ENCODE peak calls at places on chromosomes 7 and 10, in seven cellular contexts. B is mesendoderm, S is H1, Y is neuronal stem cell, R is H9, N is trophoblast cell, U is mesenchymal stem cell. L is an unnamed sample.

GRCh38 chr10:122524811-122525210 is 35.7 kb upstream of the DMBT1 start:
- DNase-seq in S (no peak), R (no peak), Y (no peak), U (no peak), N (no peak), B (no peak), L (no peak)

GRCh38 chr7:2554654-2555053 is 670 bp downstream of the BRAT1 start:
- DNase-seq in S (no peak), B (peak; percentile 22), U (no peak), N (no peak), R (no peak), Y (no peak), L (no peak)

GRCh38 chr7:40221836-40222235 is 87.0 kb downstream of the SUGCT start:
- DNase-seq in U (peak; percentile 95), N (peak; percentile 75), S (no peak), Y (no peak), R (no peak), B (no peak), L (peak; percentile 92)

GRCh38 chr7:106285801-106286492 is 1.2 kb upstream of the NAMPT start:
- DNase-seq in B (no peak), Y (no peak), R (no peak), U (no peak), S (no peak), N (peak; percentile 30), L (peak; percentile 73)

GRCh38 chr7:148472406-148472805 is 118.2 kb upstream of the C7orf33 start:
- DNase-seq in B (no peak), U (no peak), S (no peak), N (no peak), R (no peak), Y (no peak), L (no peak)

GRCh38 chr7:129262333-129262732 is 37.5 kb downstream of the AHCYL2 start:
- DNase-seq in N (no peak), R (no peak), B (no peak), S (no peak), U (peak; percentile 35), Y (no peak), L (no peak)

GRCh38 chr7:158772916-158773315 is 56.4 kb downstream of the ESYT2 start:
- DNase-seq in S (no peak), B (no peak), Y (no peak), N (no peak), R (no peak), U (no peak), L (no peak)

GRCh38 chr10:111076682-111077661 is at the start of gene ADRA2A:
- DNase-seq in S (peak; percentile 67), N (peak; percentile 21), B (peak; percentile 80), R (peak; percentile 79), U (peak; percentile 46), Y (peak; percentile 62), L (peak; percentile 15)

GRCh38 chr7:47764746-47765145 is 182.8 kb upstream of the TNS3 start:
- DNase-seq in R (no peak), N (no peak), Y (no peak), B (no peak), U (no peak), S (no peak), L (no peak)

GRCh38 chr10:3102721-3103410 is 35.5 kb downstream of the PFKP start:
- DNase-seq in Y (no peak), B (no peak), S (no peak), U (no peak), R (no peak), N (no peak), L (peak; percentile 36)

GRCh38 chr7:47574473-47575328 is 7.2 kb downstream of the TNS3 start:
- DNase-seq in S (no peak), B (no peak), N (no peak), Y (no peak), U (no peak), R (no peak), L (peak; percentile 84)

GRCh38 chr10:61835069-61835908 is 66.2 kb upstream of the ARID5B start:
- DNase-seq in B (peak; percentile 77), R (peak; percentile 46), N (peak; percentile 88), U (peak; percentile 70), S (no peak), Y (no peak), L (peak; percentile 78)

GRCh38 chr7:147896121-147896520 is 694.4 kb upstream of the C7orf33 start:
- DNase-seq in S (no peak), B (no peak), R (no peak), N (no peak), Y (no peak), U (no peak), L (no peak)

GRCh38 chr10:37496061-37496460 is 361.3 kb downstream of the ZNF248 start:
- DNase-seq in B (no peak), S (no peak), R (no peak), N (no peak), U (no peak), Y (no peak), L (no peak)

GRCh38 chr7:99196536-99197288 is 11.2 kb downstream of the KPNA7 start:
- DNase-seq in U (peak; percentile 33), S (no peak), B (peak; percentile 54), N (no peak), Y (no peak), R (no peak), L (peak; percentile 55)

DNA sequence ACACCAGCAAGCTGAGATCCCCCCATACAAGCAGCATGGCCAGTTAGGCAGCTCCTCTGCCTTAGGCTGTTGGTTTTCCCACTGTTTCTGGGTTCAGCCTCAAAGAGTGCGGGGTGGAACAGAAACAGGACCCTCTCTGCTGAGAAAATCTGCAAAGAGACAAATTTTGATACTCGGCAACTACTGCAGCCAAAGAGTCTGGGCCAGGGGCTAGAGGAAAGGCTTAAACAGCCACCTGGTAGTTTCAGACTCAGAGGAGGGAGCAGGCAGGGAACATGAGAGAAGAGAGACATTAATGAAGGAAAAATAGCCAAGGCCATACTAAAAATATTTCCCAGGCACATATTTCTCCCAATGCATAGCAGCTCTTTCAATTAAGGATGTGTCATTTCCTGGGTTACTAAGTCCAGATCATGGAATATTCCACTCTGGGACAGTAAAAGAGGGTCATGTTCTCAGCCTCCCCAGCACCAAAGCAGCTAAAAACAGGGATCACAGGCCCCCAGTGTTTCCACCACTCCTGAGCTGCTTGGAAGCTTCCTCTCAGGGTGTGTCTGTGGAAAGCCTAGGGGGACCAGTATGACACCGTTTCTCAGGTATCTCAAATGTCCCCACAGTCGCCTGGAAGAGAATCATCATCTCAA is 29.8 kb downstream of the PDLIM1 start:
- DNase-seq in N (no peak), R (no peak), S (no peak), B (peak; percentile 65), U (peak; percentile 83), Y (no peak), L (peak; percentile 62)
- H3K27ac ChIP-seq in N (peak overlapping the region; percentile 90), R (no peak overlapping the region), S (no peak overlapping the region), B (peak overlapping the region; percentile 94), U (peak overlapping the region; percentile 93), Y (no peak overlapping the region), L (peak overlapping the region; percentile 58)

GRCh38 chr10:101775273-101776131 is at the start of gene FGF8:
- DNase-seq in N (peak; percentile 8), Y (no peak), S (no peak), R (no peak), U (no peak), B (no peak), L (no peak)
- H3K27me3 ChIP-seq in N (peaks cover 71% of the 10 kb centered on the region), Y (peaks cover 90% of the 10 kb centered on the region), S (peaks cover 80% of the 10 kb centered on the region), R (peaks cover 54% of the 10 kb centered on the region), U (peaks cover 71% of the 10 kb centered on the region), B (peaks cover 17% of the 10 kb centered on the region), L (peaks cover 68% of the 10 kb centered on the region)

DNA sequence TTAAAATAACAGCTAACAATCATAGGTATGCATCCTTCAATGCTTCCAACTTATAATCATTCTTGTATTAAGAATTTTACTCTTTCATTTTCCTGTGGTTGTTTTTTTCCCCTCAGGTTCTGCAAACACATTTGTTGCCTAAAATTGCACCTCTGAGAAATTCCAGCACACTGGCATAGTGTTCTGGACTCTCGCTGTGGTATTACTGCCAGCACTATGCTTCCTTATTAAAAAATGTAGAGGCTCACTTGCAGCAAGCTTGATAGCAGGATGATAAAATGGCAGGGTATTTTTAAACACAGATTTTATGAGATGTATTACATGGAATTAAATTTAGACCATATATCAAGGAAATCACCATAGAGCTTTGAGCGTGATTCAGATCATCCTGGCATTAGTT is 416.7 kb upstream of the AKR1E2 start:
- DNase-seq in U (no peak), N (no peak), S (no peak), R (no peak), B (no peak), Y (no peak), L (no peak)
- H2BK120ac ChIP-seq in U (peak overlapping the region; percentile 19), N (no peak overlapping the region), S (no peak overlapping the region), R (no peak overlapping the region), B (no peak overlapping the region), Y (no peak overlapping the region), L (peak overlapping the region; percentile 50)

GRCh38 chr7:108003591-108003935 is 602 bp upstream of the LAMB1 start:
- DNase-seq in U (no peak), S (no peak), N (no peak), R (no peak), B (peak; percentile 55), Y (no peak), L (no peak)

GRCh38 chr7:107999814-108000560 is 3.0 kb downstream of the LAMB1 start:
- DNase-seq in R (no peak), B (peak; percentile 89), Y (no peak), N (peak; percentile 26), S (no peak), U (peak; percentile 52), L (peak; percentile 60)

GRCh38 chr7:108002726-108003590 is at the start of gene LAMB1:
- DNase-seq in B (peak; percentile 84), S (no peak), N (peak; percentile 83), Y (peak; percentile 69), R (peak; percentile 84), U (peak; percentile 84), L (peak; percentile 65)

GRCh38 chr7:108000875-108001758 is 1.8 kb downstream of the LAMB1 start:
- DNase-seq in S (peak; percentile 71), U (peak; percentile 58), Y (peak; percentile 41), B (peak; percentile 91), R (peak; percentile 85), N (peak; percentile 47), L (peak; percentile 30)

GRCh38 chr7:108001759-108002725 is 919 bp downstream of the LAMB1 start:
- DNase-seq in Y (peak; percentile 45), S (no peak), U (peak; percentile 59), R (peak; percentile 44), B (peak; percentile 70), N (peak; percentile 35), L (peak; percentile 41)
- H3K27ac ChIP-seq in Y (peak overlapping the region; percentile 48), S (no peak overlapping the region), U (peak overlapping the region; percentile 99), R (no peak overlapping the region), B (no peak overlapping the region), N (peak overlapping the region; percentile 95), L (peak overlapping the region; percentile 93)

DNA sequence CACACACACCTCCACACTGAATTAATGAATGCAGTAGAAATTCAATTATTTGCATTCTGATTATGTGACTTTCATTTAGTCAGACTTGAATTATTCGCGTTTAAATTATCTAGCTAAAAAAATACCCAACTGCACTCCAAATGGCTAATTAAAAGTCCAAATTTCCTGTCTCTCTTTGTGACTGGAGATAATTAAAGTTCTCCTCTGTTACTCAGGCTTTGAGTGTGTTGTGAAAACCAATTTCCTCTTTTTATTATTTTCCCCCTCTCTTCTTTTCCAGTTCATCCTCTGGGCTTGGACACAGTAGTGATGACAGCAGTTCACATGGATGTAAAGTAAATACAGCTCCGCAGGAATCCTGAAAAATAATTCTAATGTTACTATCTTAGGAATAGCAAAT is 80.5 kb downstream of the SNX10 start:
- DNase-seq in B (no peak), S (no peak), N (no peak), U (no peak), Y (no peak), R (no peak), L (no peak)
- H3K27me3 ChIP-seq in B (no peaks in the 10 kb centered on the region), S (no peaks in the 10 kb centered on the region), N (peaks cover 6% of the 10 kb centered on the region), U (peaks cover 26% of the 10 kb centered on the region), Y (no peaks in the 10 kb centered on the region), R (no peaks in the 10 kb centered on the region), L (peaks cover 30% of the 10 kb centered on the region)